ENCODE peak calls at places on chromosomes 6 and 20, in nine cellular contexts. W is A549; K is occipital lobe; J is naive thymus-derived CD4-positive, alpha-beta T cell; Z is HT-29; M is DND-41; F is esophagus squamous epithelium; U is Panc1; E is choroid plexus epithelial cell. B is an unnamed sample.

GRCh38 chr6:43308101-43308989 is at the start of gene CRIP3:
- DNase-seq in E (peak; percentile 44), W (peak; percentile 15), J (peak; percentile 56), U (peak; percentile 20), Z (no peak), K (peak; percentile 41), M (no peak), F (no peak), B (no peak)

GRCh38 chr6:158143700-158144099 is 24.4 kb downstream of the SERAC1 start:
- DNase-seq in U (no peak), F (no peak), E (peak; percentile 56), Z (peak; percentile 10), W (peak; percentile 7), J (no peak), K (no peak), M (no peak), B (no peak)

GRCh38 chr6:149918151-149918905 is 4.6 kb downstream of the RAET1G start:
- DNase-seq in U (no peak), J (no peak), M (no peak), Z (no peak), K (no peak), E (no peak), W (no peak), F (no peak), B (no peak)

GRCh38 chr6:128713461-128713860 is 169.5 kb upstream of the LAMA2 start:
- DNase-seq in E (peak; percentile 49), U (no peak), F (no peak), Z (no peak), J (no peak), W (no peak), K (no peak), M (no peak), B (no peak)

GRCh38 chr6:7439243-7439642 is 49.6 kb downstream of the RIOK1 start:
- DNase-seq in F (no peak), M (no peak), U (no peak), E (no peak), Z (no peak), J (peak; percentile 15), K (no peak), W (no peak), B (no peak)

GRCh38 chr6:150142304-150142656 is 564 bp upstream of the PPP1R14C start:
- DNase-seq in E (peak; percentile 12), M (no peak), Z (no peak), J (no peak), K (peak; percentile 63), F (no peak), U (no peak), W (no peak), B (peak; percentile 29)

GRCh38 chr6:77292564-77293546 is 170.4 kb downstream of the HTR1B start:
- DNase-seq in J (no peak), F (no peak), U (peak; percentile 15), K (no peak), W (peak; percentile 8), Z (no peak), M (no peak), E (peak; percentile 90), B (no peak)

GRCh38 chr20:33232486-33233072 is 3.2 kb upstream of the BPIFA1 start:
- DNase-seq in U (no peak), M (no peak), F (no peak), E (no peak), W (no peak), J (no peak), K (no peak), Z (no peak), B (no peak)

GRCh38 chr6:164230804-164231203 is 816.3 kb downstream of the QKI start:
- DNase-seq in M (no peak), U (no peak), J (no peak), W (no peak), E (no peak), K (no peak), Z (no peak), F (no peak), B (no peak)

GRCh38 chr6:124765314-124765713 is 196.9 kb upstream of the RNF217 start:
- DNase-seq in W (no peak), K (no peak), F (no peak), U (no peak), M (no peak), E (no peak), J (no peak), Z (no peak), B (no peak)

GRCh38 chr20:32648761-32649615 is 24.8 kb downstream of the C20orf203 start:
- DNase-seq in Z (no peak), F (no peak), J (no peak), K (no peak), M (no peak), U (no peak), W (no peak), E (peak; percentile 72), B (no peak)

GRCh38 chr6:2890981-2891767 is 11.9 kb downstream of the SERPINB9 start:
- DNase-seq in M (peak; percentile 29), J (no peak), Z (no peak), U (no peak), W (no peak), E (no peak), K (no peak), F (no peak), B (no peak)

GRCh38 chr6:20582586-20583446 is 48.6 kb downstream of the CDKAL1 start:
- DNase-seq in E (no peak), M (no peak), K (no peak), U (no peak), W (no peak), F (no peak), J (no peak), Z (no peak), B (no peak)

GRCh38 chr6:76495909-76496308 is 423.4 kb upstream of the IMPG1 start:
- DNase-seq in W (no peak), U (no peak), M (peak; percentile 5), Z (no peak), J (no peak), K (no peak), F (no peak), E (peak; percentile 5), B (no peak)

GRCh38 chr20:34023937-34024732 is 30.4 kb downstream of the RALY start:
- DNase-seq in W (no peak), Z (no peak), K (no peak), E (no peak), J (no peak), F (no peak), M (no peak), U (no peak), B (no peak)

GRCh38 chr6:6969761-6970223 is 138.0 kb upstream of the RREB1 start:
- DNase-seq in W (no peak), F (no peak), K (no peak), U (no peak), Z (peak; percentile 94), E (no peak), J (no peak), M (no peak), B (no peak)

GRCh38 chr6:168384045-168385038 is 56.6 kb upstream of the SMOC2 start:
- DNase-seq in F (no peak), Z (no peak), U (no peak), E (no peak), W (no peak), J (no peak), M (no peak), K (no peak), B (peak; percentile 9)

GRCh38 chr6:1595271-1596087 is 14.2 kb upstream of the FOXC1 start:
- DNase-seq in F (no peak), M (peak; percentile 57), J (no peak), W (no peak), E (no peak), U (no peak), K (no peak), Z (no peak), B (no peak)

GRCh38 chr6:138258991-138259390 is 40.7 kb upstream of the PBOV1 start:
- DNase-seq in U (no peak), Z (no peak), J (no peak), F (no peak), K (no peak), E (no peak), W (no peak), M (no peak), B (no peak)

GRCh38 chr6:165847407-165848098 is 184.5 kb upstream of the PDE10A start:
- DNase-seq in E (peak; percentile 12), F (no peak), K (no peak), Z (no peak), W (no peak), M (no peak), J (no peak), U (no peak), B (no peak)

GRCh38 chr20:46311039-46311650 is 2.8 kb upstream of the CDH22 start:
- DNase-seq in U (no peak), K (no peak), Z (no peak), F (no peak), E (no peak), M (no peak), J (no peak), W (no peak), B (no peak)

GRCh38 chr20:9359561-9360308 is 154.7 kb upstream of the LAMP5 start:
- DNase-seq in F (no peak), E (peak; percentile 89), U (peak; percentile 12), M (peak; percentile 13), Z (peak; percentile 83), W (peak; percentile 60), K (peak; percentile 3), J (no peak), B (peak; percentile 25)

GRCh38 chr6:113351183-113351834 is 505.8 kb upstream of the MARCKS start:
- DNase-seq in U (no peak), Z (no peak), F (no peak), E (peak; percentile 80), J (no peak), W (no peak), K (no peak), M (no peak), B (no peak)